ENCODE peak calls at places on chromosomes 6 and 20, in four cellular contexts. G, F, I and E are unnamed samples.
A peak's percentile ranks its signal among the peaks of the same experiment; 100 is the strongest.

GRCh38 chr6:14635195-14635594 is 517.6 kb downstream of the CD83 start:
- DNase-seq in G (no peak), F (no peak), I (no peak), E (no peak)

GRCh38 chr20:38610521-38610920 is 8.9 kb downstream of the ARHGAP40 start:
- DNase-seq in G (no peak), F (no peak), I (peak; percentile 25), E (no peak)

GRCh38 chr20:64102647-64103354 is 4.6 kb downstream of the NPBWR2 start:
- DNase-seq in G (no peak), F (peak; percentile 32), I (no peak), E (peak; percentile 52)

GRCh38 chr6:97437087-97437486 is 154.1 kb upstream of the MMS22L start:
- DNase-seq in G (peak; percentile 21), F (peak; percentile 20), I (peak; percentile 30), E (peak; percentile 46)

GRCh38 chr6:168333039-168333438 is 13.5 kb upstream of the DACT2 start:
- DNase-seq in G (no peak), F (peak; percentile 80), I (no peak), E (no peak)

GRCh38 chr6:37109714-37110454 is 60.1 kb upstream of the PIM1 start:
- DNase-seq in G (no peak), F (peak; percentile 68), I (no peak), E (no peak)

GRCh38 chr20:50867805-50868204 is 63.4 kb downstream of the ADNP start:
- DNase-seq in G (no peak), F (no peak), I (no peak), E (no peak)

GRCh38 chr20:58892932-58893224 is 40.4 kb downstream of the GNAS start:
- DNase-seq in G (no peak), F (no peak), I (no peak), E (no peak)

GRCh38 chr20:41005361-41005729 is 23.3 kb upstream of the TOP1 start:
- DNase-seq in G (peak; percentile 99), F (no peak), I (peak; percentile 99), E (no peak)

GRCh38 chr6:97110626-97111025 is 172.4 kb downstream of the MMS22L start:
- DNase-seq in G (no peak), F (no peak), I (peak; percentile 26), E (no peak)

GRCh38 chr20:25017257-25017803 is 24.8 kb upstream of the APMAP start:
- DNase-seq in G (no peak), F (no peak), I (no peak), E (no peak)

GRCh38 chr6:129632081-129632758 is 77.8 kb downstream of the ARHGAP18 start:
- DNase-seq in G (no peak), F (no peak), I (no peak), E (no peak)

GRCh38 chr6:155586036-155586557 is 130.5 kb upstream of the NOX3 start:
- DNase-seq in G (no peak), F (no peak), I (no peak), E (peak; percentile 89)

GRCh38 chr6:15410126-15410391 is 164.2 kb downstream of the JARID2 start:
- DNase-seq in G (no peak), F (peak; percentile 36), I (no peak), E (no peak)

GRCh38 chr6:8904754-8905153 is 469.4 kb upstream of the SLC35B3 start:
- DNase-seq in G (no peak), F (no peak), I (no peak), E (peak; percentile 12)

GRCh38 chr6:87791029-87791428 is 89.0 kb upstream of the AKIRIN2 start:
- DNase-seq in G (peak; percentile 11), F (no peak), I (no peak), E (no peak)

GRCh38 chr6:42010185-42010872 is 40.0 kb upstream of the TAF8 start:
- DNase-seq in G (no peak), F (peak; percentile 74), I (peak; percentile 30), E (peak; percentile 54)

GRCh38 chr6:129320892-129321291 is 389.1 kb downstream of the ARHGAP18 start:
- DNase-seq in G (no peak), F (no peak), I (no peak), E (no peak)

GRCh38 chr6:129875610-129876515 is 14.7 kb upstream of the TMEM244 start:
- DNase-seq in G (peak; percentile 34), F (no peak), I (no peak), E (no peak)

GRCh38 chr20:54980321-54980960 is 505.0 kb downstream of the DOK5 start:
- DNase-seq in G (no peak), F (no peak), I (no peak), E (no peak)

GRCh38 chr20:43749734-43750294 is 23.0 kb upstream of the GTSF1L start:
- DNase-seq in G (peak; percentile 47), F (peak; percentile 85), I (peak; percentile 62), E (peak; percentile 91)

GRCh38 chr6:157120523-157121232 is 202.6 kb downstream of the TMEM242 start:
- DNase-seq in G (no peak), F (no peak), I (no peak), E (no peak)

GRCh38 chr20:7883741-7884140 is 56.5 kb downstream of the HAO1 start:
- DNase-seq in G (no peak), F (no peak), I (no peak), E (no peak)

GRCh38 chr6:122471107-122472021 is at the start of gene SERINC1:
- DNase-seq in G (peak; percentile 96), F (peak; percentile 92), I (peak; percentile 97), E (peak; percentile 91)
- H3K4me3 ChIP-seq in G (peak within 1 kb of the TSS; percentile 71), F (peak within 1 kb of the TSS; percentile 60), I (peak within 1 kb of the TSS; percentile 75), E (peak within 1 kb of the TSS; percentile 93)

GRCh38 chr6:27451660-27452390 is 21.1 kb downstream of the ZNF184 start:
- DNase-seq in G (no peak), F (no peak), I (no peak), E (no peak)

GRCh38 chr6:27448456-27448855 is 24.4 kb downstream of the ZNF184 start:
- DNase-seq in G (no peak), F (no peak), I (no peak), E (no peak)

GRCh38 chr6:27452496-27452897 is 20.4 kb downstream of the ZNF184 start:
- DNase-seq in G (peak; percentile 21), F (no peak), I (no peak), E (no peak)
- H3K9me3 ChIP-seq in G (peaks cover 8% of the 10 kb centered on the region), F (peaks cover 62% of the 10 kb centered on the region), I (peaks cover 11% of the 10 kb centered on the region), E (peaks cover 30% of the 10 kb centered on the region)

DNA sequence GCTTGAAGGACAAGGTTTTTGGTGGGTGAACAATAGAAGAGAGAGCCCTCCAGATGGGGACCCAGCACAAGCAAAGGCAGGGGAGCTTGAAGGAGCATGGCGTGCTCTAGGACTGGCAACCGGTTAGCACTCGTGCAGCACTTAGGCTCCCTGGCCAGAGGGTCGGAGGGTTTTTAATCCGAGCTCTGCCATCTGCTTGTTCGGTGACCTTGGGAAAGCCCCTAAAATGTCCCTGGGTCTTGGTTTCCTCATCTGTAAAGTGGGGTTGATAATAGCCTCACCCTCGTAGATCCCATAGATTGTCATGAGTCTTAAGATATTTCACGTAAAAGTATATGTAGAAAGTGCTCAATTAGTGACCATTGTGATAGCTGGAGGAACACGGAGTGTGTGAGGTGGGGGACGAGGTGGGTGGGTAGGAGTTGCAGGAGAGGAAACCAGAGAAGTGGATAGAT is 16.6 kb upstream of the HCK start:
- DNase-seq in G (no peak), F (no peak), I (no peak), E (no peak)
- H3K4me1 ChIP-seq in G (no peaks in the 10 kb centered on the region), F (peaks cover 11% of the 10 kb centered on the region), I (no peaks in the 10 kb centered on the region), E (peaks cover 3% of the 10 kb centered on the region)

GRCh38 chr6:11213305-11214106 is 19.0 kb downstream of the NEDD9 start:
- DNase-seq in G (peak; percentile 50), F (no peak), I (peak; percentile 58), E (no peak)
- H3K4me3 ChIP-seq in G (no peak overlapping the region), F (no peak overlapping the region), I (no peak overlapping the region), E (no peak overlapping the region)

DNA sequence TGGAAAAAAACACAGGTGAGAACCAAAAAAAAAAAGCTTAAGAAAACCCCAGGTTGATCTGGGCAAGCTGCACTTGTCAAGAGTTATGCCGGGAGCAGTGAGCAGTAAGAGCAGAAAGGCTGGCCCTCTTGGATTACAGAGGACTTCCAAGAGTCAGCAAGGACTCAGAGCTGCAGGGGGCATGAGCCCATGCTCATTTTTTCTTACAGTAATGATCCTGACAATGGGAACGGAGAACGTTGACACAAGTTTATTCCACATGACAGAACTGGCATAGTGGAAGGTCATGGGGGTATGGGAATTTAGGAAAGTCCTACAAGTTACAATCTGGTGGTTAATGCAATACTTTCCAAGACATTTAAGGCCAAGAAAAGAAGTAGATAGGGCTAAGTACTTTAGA is 256.6 kb downstream of the GMDS start:
- DNase-seq in G (no peak), F (no peak), I (no peak), E (no peak)
- H3K9me3 ChIP-seq in G (no peaks in the 10 kb centered on the region), F (no peaks in the 10 kb centered on the region), I (no peaks in the 10 kb centered on the region), E (no peaks in the 10 kb centered on the region)

GRCh38 chr6:151974061-151974617 is 166.7 kb downstream of the ESR1 start:
- DNase-seq in G (no peak), F (no peak), I (no peak), E (no peak)
- H3K4me1 ChIP-seq in G (no peaks in the 10 kb centered on the region), F (no peaks in the 10 kb centered on the region), I (no peaks in the 10 kb centered on the region), E (no peaks in the 10 kb centered on the region)

DNA sequence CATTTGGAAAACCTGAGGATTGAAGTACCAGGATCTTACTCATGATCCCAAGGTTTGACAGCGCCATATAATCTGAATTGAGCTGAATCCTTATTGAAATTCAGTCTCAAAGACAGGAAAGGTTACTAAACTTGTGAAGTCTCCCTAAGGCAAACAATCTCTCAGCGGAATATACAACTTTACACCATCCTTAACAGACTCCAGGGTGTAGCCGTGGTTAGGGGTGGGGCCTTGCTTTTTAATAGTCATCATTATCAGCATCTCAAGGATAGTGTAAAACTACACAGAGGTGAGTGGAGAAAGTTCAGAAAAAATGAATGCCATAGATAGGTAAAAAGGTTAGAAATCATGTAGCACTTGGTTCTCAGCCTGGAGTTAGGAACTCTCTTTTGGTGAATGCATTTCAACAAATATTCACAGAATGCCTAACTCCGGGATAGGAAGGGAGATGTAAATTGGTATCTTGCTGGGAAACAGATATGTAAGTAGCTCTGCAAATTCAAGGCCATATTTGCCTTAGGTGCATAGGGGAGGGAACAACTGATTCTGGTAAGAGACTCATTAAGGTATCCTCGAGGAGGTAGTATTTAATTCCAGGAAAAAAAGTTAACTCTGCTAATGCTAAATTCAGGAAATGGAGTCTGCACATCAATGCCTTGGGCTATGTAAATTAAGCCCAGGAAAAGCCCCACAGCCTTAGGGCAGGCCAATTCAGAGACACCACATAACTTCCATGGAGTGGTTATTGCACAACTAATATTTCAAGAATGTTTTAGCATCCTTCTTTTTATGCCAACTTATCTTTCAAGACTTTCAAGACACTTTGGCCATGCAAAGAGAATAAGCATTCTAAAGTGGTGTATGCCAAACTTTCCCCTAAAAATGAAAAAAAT is 61.6 kb downstream of the SNAP25 start:
- DNase-seq in G (no peak), F (no peak), I (peak; percentile 55), E (no peak)
- H3K4me3 ChIP-seq in G (no peak overlapping the region), F (no peak overlapping the region), I (no peak overlapping the region), E (no peak overlapping the region)

GRCh38 chr6:39167321-39167720 is 52.3 kb upstream of the SAYSD1 start:
- DNase-seq in G (no peak), F (no peak), I (no peak), E (no peak)
- H3K9me3 ChIP-seq in G (no peaks in the 10 kb centered on the region), F (peaks cover 7% of the 10 kb centered on the region), I (no peaks in the 10 kb centered on the region), E (peaks cover 5% of the 10 kb centered on the region)

GRCh38 chr6:30721198-30722024 is 1.3 kb downstream of the TUBB start:
- DNase-seq in G (peak; percentile 90), F (peak; percentile 91), I (peak; percentile 95), E (peak; percentile 75)
- H3K4me1 ChIP-seq in G (peaks cover 16% of the 10 kb centered on the region), F (peaks cover 19% of the 10 kb centered on the region), I (peaks cover 6% of the 10 kb centered on the region), E (peaks cover 30% of the 10 kb centered on the region)

GRCh38 chr20:6041808-6042265 is 12.0 kb downstream of the LRRN4 start:
- DNase-seq in G (no peak), F (no peak), I (no peak), E (no peak)
- H3K4me3 ChIP-seq in G (no peak overlapping the region), F (no peak overlapping the region), I (no peak overlapping the region), E (no peak overlapping the region)